ENCODE peak calls at places on chromosomes 13 and 19, in seven cellular contexts. D, L, A, P, E, J and C are unnamed samples.

GRCh38 chr13:112249644-112250610 is 126.2 kb upstream of the SPACA7 start:
- DNase-seq in L (no peak), A (no peak), E (no peak), D (no peak), P (no peak), J (no peak), C (no peak)

GRCh38 chr13:22173605-22174004 is 502.7 kb downstream of the FGF9 start:
- DNase-seq in E (no peak), J (no peak), D (no peak), P (no peak), A (no peak), L (no peak), C (peak; percentile 5)

GRCh38 chr13:67841071-67841470 is 610.9 kb upstream of the PCDH9 start:
- DNase-seq in E (no peak), A (no peak), P (no peak), L (no peak), J (no peak), D (peak; percentile 26), C (no peak)

GRCh38 chr19:18002347-18002850 is 5.6 kb upstream of the ARRDC2 start:
- DNase-seq in L (no peak), E (no peak), P (no peak), D (no peak), A (no peak), J (no peak), C (no peak)

GRCh38 chr19:38209671-38210457 is 14.2 kb downstream of the DPF1 start:
- DNase-seq in D (peak; percentile 40), J (peak; percentile 68), L (peak; percentile 84), A (peak; percentile 51), P (no peak), E (no peak), C (peak; percentile 80)

GRCh38 chr19:6811906-6812305 is 39.4 kb downstream of the VAV1 start:
- DNase-seq in D (peak; percentile 45), L (peak; percentile 15), P (no peak), E (no peak), A (peak; percentile 79), J (no peak), C (peak; percentile 74)

GRCh38 chr13:79096099-79096498 is 310.0 kb downstream of the RBM26 start:
- DNase-seq in J (no peak), L (no peak), E (no peak), A (no peak), D (no peak), P (no peak), C (no peak)

GRCh38 chr19:57192064-57192395 is 730 bp downstream of the ZNF264 start:
- DNase-seq in P (no peak), A (peak; percentile 4), E (no peak), D (no peak), L (peak; percentile 11), J (no peak), C (peak; percentile 7)

GRCh38 chr13:37868691-37869505 is 674 bp downstream of the TRPC4 start:
- DNase-seq in P (no peak), L (peak; percentile 8), E (no peak), A (peak; percentile 59), D (no peak), J (no peak), C (no peak)

GRCh38 chr19:343941-344624 is 513 bp downstream of the MIER2 start:
- DNase-seq in E (no peak), D (peak; percentile 50), L (peak; percentile 64), J (no peak), A (peak; percentile 31), P (peak; percentile 22), C (no peak)

GRCh38 chr13:51793570-51794273 is 10.2 kb downstream of the DHRS12 start:
- DNase-seq in D (no peak), A (peak; percentile 66), J (no peak), P (no peak), E (peak; percentile 46), L (peak; percentile 62), C (peak; percentile 28)

GRCh38 chr13:30561506-30561905 is 56.2 kb upstream of the USPL1 start:
- DNase-seq in P (no peak), L (no peak), E (no peak), A (no peak), J (no peak), D (no peak), C (no peak)

GRCh38 chr13:34201050-34201913 is 383.3 kb downstream of the RFC3 start:
- DNase-seq in L (peak; percentile 30), D (no peak), A (peak; percentile 90), P (no peak), J (no peak), E (no peak), C (no peak)

GRCh38 chr19:7013678-7014077 is 7.6 kb downstream of the MBD3L2B start:
- DNase-seq in L (no peak), J (no peak), P (no peak), A (peak; percentile 7), E (no peak), D (no peak), C (no peak)

GRCh38 chr13:51560336-51560735 is 23.9 kb upstream of the WDFY2 start:
- DNase-seq in A (no peak), J (no peak), L (no peak), E (no peak), P (no peak), D (no peak), C (no peak)

GRCh38 chr13:68550330-68550729 is 1320.2 kb upstream of the PCDH9 start:
- DNase-seq in D (no peak), A (no peak), L (no peak), E (no peak), J (no peak), P (no peak), C (no peak)

GRCh38 chr13:43911283-43911682 is 31.6 kb downstream of the LACC1 start:
- DNase-seq in J (no peak), E (no peak), D (no peak), A (no peak), P (no peak), L (no peak), C (no peak)

GRCh38 chr19:44367024-44367423 is 10.5 kb upstream of the ZNF112 start:
- DNase-seq in P (no peak), D (peak; percentile 42), J (no peak), E (no peak), A (peak; percentile 32), L (no peak), C (no peak)

GRCh38 chr13:80341771-80342271 is 895 bp upstream of the SPRY2 start:
- DNase-seq in E (no peak), J (peak; percentile 39), P (no peak), D (peak; percentile 81), L (peak; percentile 68), A (peak; percentile 65), C (peak; percentile 90)

GRCh38 chr19:42857544-42857867 is 22.0 kb downstream of the PSG1 start:
- DNase-seq in A (no peak), D (no peak), L (no peak), E (no peak), P (no peak), J (no peak), C (no peak)

GRCh38 chr19:19433666-19434213 is 28.3 kb downstream of the GATAD2A start:
- DNase-seq in A (no peak), D (no peak), L (no peak), E (no peak), J (no peak), P (no peak), C (no peak)

GRCh38 chr19:36169084-36169760 is 17.0 kb upstream of the COX7A1 start:
- DNase-seq in J (peak; percentile 54), A (peak; percentile 53), L (peak; percentile 46), E (no peak), P (no peak), D (peak; percentile 70), C (peak; percentile 94)

GRCh38 chr19:5458420-5458819 is 3.2 kb downstream of the ZNRF4 start:
- DNase-seq in A (no peak), E (no peak), D (no peak), L (no peak), P (no peak), J (no peak), C (no peak)

GRCh38 chr19:11479470-11480080 is 1.3 kb downstream of the ELAVL3 start:
- DNase-seq in P (no peak), J (no peak), A (peak; percentile 22), D (peak; percentile 95), E (no peak), L (peak; percentile 67), C (no peak)

GRCh38 chr13:19769854-19770253 is 12.9 kb downstream of the PSPC1 start:
- DNase-seq in E (no peak), L (no peak), J (no peak), P (no peak), A (no peak), D (no peak), C (no peak)